ENCODE peak calls at places on chromosomes 2 and 18, in eight cellular contexts. A, S, F, U, K, Y, M and T are unnamed samples.

GRCh38 chr2:152054593-152054992 is 44.3 kb downstream of the CACNB4 start:
- DNase-seq in F (no peak), K (no peak), S (peak; percentile 75), A (no peak), Y (no peak), M (no peak), U (peak; percentile 92), T (no peak)

GRCh38 chr2:96909651-96910050 is 39.8 kb upstream of the SEMA4C start:
- DNase-seq in U (no peak), Y (no peak), M (no peak), S (no peak), A (peak; percentile 60), K (no peak), F (no peak), T (no peak)

GRCh38 chr2:241211276-241211675 is 22.8 kb downstream of the ANO7 start:
- DNase-seq in M (no peak), A (no peak), S (no peak), Y (no peak), K (no peak), U (no peak), F (peak; percentile 68), T (peak; percentile 30)

GRCh38 chr2:48943436-48943835 is 187.9 kb upstream of the LHCGR start:
- DNase-seq in Y (no peak), U (no peak), M (no peak), K (no peak), A (no peak), S (no peak), F (no peak), T (no peak)

GRCh38 chr2:105645971-105646370 is 98.7 kb upstream of the NCK2 start:
- DNase-seq in M (no peak), S (no peak), F (no peak), A (no peak), U (no peak), K (no peak), Y (no peak), T (no peak)

GRCh38 chr2:7773362-7773973 is 856.3 kb downstream of the RNF144A start:
- DNase-seq in S (peak; percentile 89), A (no peak), Y (no peak), U (peak; percentile 24), K (no peak), M (no peak), F (no peak), T (no peak)

GRCh38 chr2:5908030-5908429 is 215.8 kb downstream of the SOX11 start:
- DNase-seq in Y (no peak), M (no peak), S (no peak), F (no peak), A (no peak), K (no peak), U (no peak), T (no peak)

GRCh38 chr2:227267406-227268115 is 57.5 kb upstream of the MFF start:
- DNase-seq in A (peak; percentile 22), Y (no peak), K (no peak), U (no peak), F (no peak), M (peak; percentile 19), S (peak; percentile 63), T (no peak)

GRCh38 chr18:62325806-62326645 is 916 bp downstream of the TNFRSF11A start:
- DNase-seq in M (no peak), Y (no peak), F (peak; percentile 37), A (no peak), K (no peak), U (no peak), S (peak; percentile 40), T (peak; percentile 47)

GRCh38 chr2:171963198-171963597 is 36.6 kb upstream of the METAP1D start:
- DNase-seq in U (no peak), Y (no peak), K (no peak), M (no peak), F (peak; percentile 6), A (no peak), S (no peak), T (no peak)

DNA sequence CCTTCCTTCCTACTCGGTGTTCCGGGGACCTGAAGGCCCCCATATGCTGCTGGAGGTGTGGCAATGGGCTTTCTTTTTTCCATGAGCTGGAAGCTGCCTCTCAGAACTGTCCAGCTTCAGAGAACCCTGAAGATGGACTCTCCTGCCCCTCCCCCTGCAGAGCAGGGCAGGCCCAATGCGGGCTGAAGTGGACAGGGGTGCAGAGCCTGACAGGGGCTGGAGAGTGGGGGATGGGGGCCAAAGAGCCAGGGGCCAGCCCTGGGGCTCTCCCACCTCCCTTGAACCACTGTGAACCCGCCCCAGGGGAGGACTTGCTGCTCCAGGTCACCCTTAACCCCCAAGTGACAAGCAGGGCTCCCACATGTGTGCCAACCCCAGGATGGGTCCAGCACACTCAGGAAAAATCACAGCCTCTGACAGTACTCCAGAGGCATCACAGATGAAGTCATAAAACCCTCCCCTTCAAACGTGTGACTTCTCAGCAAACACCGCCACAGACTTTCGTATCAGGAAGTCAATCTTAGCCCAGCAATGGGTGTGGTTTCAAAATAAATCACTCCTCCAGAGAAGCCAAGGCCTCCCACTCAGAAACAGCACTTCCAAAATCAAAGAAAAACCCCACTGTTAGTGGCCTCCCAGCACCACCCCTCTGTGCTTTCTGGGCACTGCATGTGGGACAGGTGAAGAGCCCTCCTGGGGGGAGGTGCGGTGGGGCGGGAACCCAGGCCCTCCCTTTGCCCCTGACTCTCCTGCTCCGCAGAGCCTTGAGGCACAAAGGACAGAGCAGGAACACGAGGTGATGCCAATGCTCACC is 135.8 kb downstream of the HDAC4 start:
- DNase-seq in F (no peak), U (peak; percentile 87), A (no peak), S (peak; percentile 38), Y (peak; percentile 53), M (peak; percentile 36), K (peak; percentile 73), T (no peak)
- H3K4me3 ChIP-seq in F (no peak overlapping the region), U (no peak overlapping the region), A (peak overlapping the region; percentile 9), S (no peak overlapping the region), Y (peak overlapping the region; percentile 100), M (peak overlapping the region; percentile 16), K (no peak overlapping the region), T (no peak overlapping the region)

GRCh38 chr2:37654932-37655331 is 16.5 kb downstream of the CDC42EP3 start:
- DNase-seq in S (no peak), K (no peak), U (peak; percentile 62), M (no peak), Y (no peak), A (no peak), F (peak; percentile 55), T (no peak)
- H3K4me3 ChIP-seq in S (no peak overlapping the region), K (peak overlapping the region; percentile 21), U (no peak overlapping the region), M (peak overlapping the region; percentile 50), Y (no peak overlapping the region), A (peak overlapping the region; percentile 49), F (peak overlapping the region; percentile 9), T (no peak overlapping the region)

GRCh38 chr2:85308201-85308600 is 19.6 kb downstream of the TGOLN2 start:
- DNase-seq in S (no peak), Y (no peak), M (no peak), F (no peak), K (no peak), U (no peak), A (no peak), T (no peak)

GRCh38 chr2:85308951-85309555 is 18.7 kb downstream of the TGOLN2 start:
- DNase-seq in U (peak; percentile 44), A (peak; percentile 53), S (peak; percentile 34), K (peak; percentile 63), M (peak; percentile 66), F (no peak), Y (no peak), T (peak; percentile 84)

GRCh38 chr2:85307527-85307897 is 20.3 kb downstream of the TGOLN2 start:
- DNase-seq in Y (no peak), A (no peak), K (no peak), U (no peak), F (no peak), M (no peak), S (no peak), T (no peak)

GRCh38 chr2:85310330-85310729 is 17.5 kb downstream of the TGOLN2 start:
- DNase-seq in K (no peak), U (no peak), Y (no peak), A (no peak), S (no peak), M (no peak), F (no peak), T (no peak)

DNA sequence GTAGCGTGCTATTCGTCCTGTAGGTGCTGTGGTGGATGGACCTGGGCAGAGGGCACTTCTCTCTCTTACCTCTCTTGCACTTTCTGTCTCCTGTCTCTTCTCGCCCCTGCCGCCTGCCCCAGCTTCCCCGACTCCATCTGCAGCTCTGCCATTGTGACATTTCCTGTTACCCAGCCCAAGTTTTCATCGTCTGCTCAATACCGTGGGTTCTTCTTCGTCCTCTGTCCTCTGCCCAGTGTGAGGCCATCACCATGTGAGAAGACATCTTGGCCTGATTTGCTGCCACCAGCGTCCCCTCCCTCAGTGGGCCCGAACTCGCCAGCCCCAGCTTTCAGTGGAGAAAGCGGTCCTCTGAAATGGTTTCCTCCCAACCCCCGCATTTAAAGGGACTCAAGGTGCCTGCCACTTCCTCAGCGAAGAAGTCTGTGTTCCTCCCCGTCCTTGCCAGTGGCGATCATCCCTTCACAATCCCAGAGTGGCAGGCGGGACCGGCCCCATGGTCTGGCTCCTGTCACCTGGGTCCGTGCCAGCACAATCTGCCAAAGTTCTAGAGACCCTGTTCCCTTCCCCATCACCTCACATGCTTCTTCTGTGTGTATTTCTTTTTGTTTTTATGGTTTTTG is 18.0 kb downstream of the TGOLN2 start:
- DNase-seq in F (no peak), Y (no peak), M (no peak), S (no peak), A (no peak), U (no peak), K (no peak), T (no peak)
- H3K4me3 ChIP-seq in F (no peak overlapping the region), Y (peak overlapping the region; percentile 27), M (no peak overlapping the region), S (no peak overlapping the region), A (no peak overlapping the region), U (no peak overlapping the region), K (no peak overlapping the region), T (no peak overlapping the region)

GRCh38 chr18:58901143-58901542 is 36.5 kb downstream of the ZNF532 start:
- DNase-seq in U (no peak), Y (no peak), A (no peak), F (no peak), M (no peak), K (no peak), S (no peak), T (no peak)
- H3K4me3 ChIP-seq in U (no peak overlapping the region), Y (no peak overlapping the region), A (no peak overlapping the region), F (no peak overlapping the region), M (no peak overlapping the region), K (no peak overlapping the region), S (no peak overlapping the region), T (no peak overlapping the region)

DNA sequence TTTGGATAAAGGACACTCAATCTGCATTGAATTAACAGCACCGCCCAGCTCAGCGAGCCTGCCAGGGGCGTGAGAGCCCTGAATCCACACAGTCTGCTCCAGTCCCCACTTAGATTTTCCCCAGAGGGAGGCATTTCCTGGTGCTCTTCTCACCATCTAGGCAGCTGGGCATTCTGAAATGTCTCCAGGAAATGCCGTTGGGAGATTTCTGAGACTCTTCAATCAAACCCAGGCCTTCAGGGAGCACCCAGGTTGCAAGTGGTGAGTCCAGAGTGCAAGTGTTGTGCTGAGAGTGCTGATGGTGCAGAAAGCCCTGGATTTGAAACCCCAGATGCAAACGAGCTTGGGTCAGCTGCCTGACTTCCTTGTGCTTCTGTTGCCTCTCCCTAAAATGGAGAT is 23.4 kb upstream of the TMEM37 start:
- DNase-seq in S (no peak), M (no peak), K (peak; percentile 59), A (no peak), Y (no peak), F (no peak), U (no peak), T (no peak)
- H3K4me3 ChIP-seq in S (no peak overlapping the region), M (no peak overlapping the region), K (no peak overlapping the region), A (no peak overlapping the region), Y (no peak overlapping the region), F (no peak overlapping the region), U (no peak overlapping the region), T (no peak overlapping the region)